ENCODE peak calls at places on chromosomes 11 and 22, in seven cellular contexts. One of them, this sample, is unnamed.

GRCh38 chr11:3126207-3126865 is 38.8 kb downstream of the OSBPL5 start:
- DNase-seq in NCI-H1105 treated with DMSO at 0.1 percent for 48 hours: no peak
- DNase-seq in tibial artery: no peak
- DNase-seq in stimulated activated CD4-positive, alpha-beta T cell treated with anti-CD3 and anti-CD28 coated beads, Interleukin-15, amount 100 ng/mL, for 24 hours: no peak
- DNase-seq in central memory CD4-positive, alpha-beta T cell: no peak
- DNase-seq in NCI-H446 treated with DMSO at 0.1 percent for 48 hours: no peak
- DNase-seq in NCI-H460: peak
- DNase-seq in this sample: no peak

GRCh38 chr22:26564181-26564580 is 25.8 kb downstream of the TPST2 start:
- DNase-seq in NCI-H1105 treated with DMSO at 0.1 percent for 48 hours: no peak
- DNase-seq in tibial artery: no peak
- DNase-seq in stimulated activated CD4-positive, alpha-beta T cell treated with anti-CD3 and anti-CD28 coated beads, Interleukin-15, amount 100 ng/mL, for 24 hours: no peak
- DNase-seq in central memory CD4-positive, alpha-beta T cell: no peak
- DNase-seq in NCI-H446 treated with DMSO at 0.1 percent for 48 hours: no peak
- DNase-seq in NCI-H460: no peak
- DNase-seq in this sample: no peak

GRCh38 chr22:26002456-26002855 is 166.8 kb upstream of the SEZ6L start:
- DNase-seq in NCI-H1105 treated with DMSO at 0.1 percent for 48 hours: no peak
- DNase-seq in tibial artery: no peak
- DNase-seq in stimulated activated CD4-positive, alpha-beta T cell treated with anti-CD3 and anti-CD28 coated beads, Interleukin-15, amount 100 ng/mL, for 24 hours: no peak
- DNase-seq in central memory CD4-positive, alpha-beta T cell: no peak
- DNase-seq in NCI-H446 treated with DMSO at 0.1 percent for 48 hours: no peak
- DNase-seq in NCI-H460: no peak
- DNase-seq in this sample: no peak

GRCh38 chr22:49753961-49754673 is 73.6 kb downstream of the BRD1 start:
- DNase-seq in NCI-H1105 treated with DMSO at 0.1 percent for 48 hours: peak
- DNase-seq in tibial artery: no peak
- DNase-seq in stimulated activated CD4-positive, alpha-beta T cell treated with anti-CD3 and anti-CD28 coated beads, Interleukin-15, amount 100 ng/mL, for 24 hours: no peak
- DNase-seq in central memory CD4-positive, alpha-beta T cell: no peak
- DNase-seq in NCI-H446 treated with DMSO at 0.1 percent for 48 hours: no peak
- DNase-seq in NCI-H460: no peak
- DNase-seq in this sample: no peak

GRCh38 chr11:29260939-29261705 is 755.7 kb downstream of the KCNA4 start:
- DNase-seq in NCI-H1105 treated with DMSO at 0.1 percent for 48 hours: no peak
- DNase-seq in tibial artery: no peak
- DNase-seq in stimulated activated CD4-positive, alpha-beta T cell treated with anti-CD3 and anti-CD28 coated beads, Interleukin-15, amount 100 ng/mL, for 24 hours: no peak
- DNase-seq in central memory CD4-positive, alpha-beta T cell: no peak
- DNase-seq in NCI-H446 treated with DMSO at 0.1 percent for 48 hours: no peak
- DNase-seq in NCI-H460: peak
- DNase-seq in this sample: no peak

GRCh38 chr11:66862559-66863037 is 5.7 kb downstream of the LRFN4 start:
- DNase-seq in NCI-H1105 treated with DMSO at 0.1 percent for 48 hours: no peak
- DNase-seq in tibial artery: no peak
- DNase-seq in stimulated activated CD4-positive, alpha-beta T cell treated with anti-CD3 and anti-CD28 coated beads, Interleukin-15, amount 100 ng/mL, for 24 hours: no peak
- DNase-seq in central memory CD4-positive, alpha-beta T cell: no peak
- DNase-seq in NCI-H446 treated with DMSO at 0.1 percent for 48 hours: no peak
- DNase-seq in NCI-H460: no peak
- DNase-seq in this sample: no peak

GRCh38 chr11:64444838-64445441 is 86.0 kb downstream of the RPS6KA4 start:
- DNase-seq in NCI-H1105 treated with DMSO at 0.1 percent for 48 hours: peak
- DNase-seq in tibial artery: no peak
- DNase-seq in stimulated activated CD4-positive, alpha-beta T cell treated with anti-CD3 and anti-CD28 coated beads, Interleukin-15, amount 100 ng/mL, for 24 hours: peak
- DNase-seq in central memory CD4-positive, alpha-beta T cell: no peak
- DNase-seq in NCI-H446 treated with DMSO at 0.1 percent for 48 hours: peak
- DNase-seq in NCI-H460: no peak
- DNase-seq in this sample: no peak

GRCh38 chr11:76658231-76658630 is 12.3 kb downstream of the LRRC32 start:
- DNase-seq in NCI-H1105 treated with DMSO at 0.1 percent for 48 hours: no peak
- DNase-seq in tibial artery: peak
- DNase-seq in stimulated activated CD4-positive, alpha-beta T cell treated with anti-CD3 and anti-CD28 coated beads, Interleukin-15, amount 100 ng/mL, for 24 hours: no peak
- DNase-seq in central memory CD4-positive, alpha-beta T cell: no peak
- DNase-seq in NCI-H446 treated with DMSO at 0.1 percent for 48 hours: no peak
- DNase-seq in NCI-H460: no peak
- DNase-seq in this sample: no peak

GRCh38 chr11:10597877-10598341 is 29.4 kb upstream of the LYVE1 start:
- DNase-seq in NCI-H1105 treated with DMSO at 0.1 percent for 48 hours: no peak
- DNase-seq in tibial artery: no peak
- DNase-seq in stimulated activated CD4-positive, alpha-beta T cell treated with anti-CD3 and anti-CD28 coated beads, Interleukin-15, amount 100 ng/mL, for 24 hours: no peak
- DNase-seq in central memory CD4-positive, alpha-beta T cell: no peak
- DNase-seq in NCI-H446 treated with DMSO at 0.1 percent for 48 hours: no peak
- DNase-seq in NCI-H460: no peak
- DNase-seq in this sample: no peak

GRCh38 chr11:1557904-1558831 is 13.9 kb downstream of the DUSP8 start:
- DNase-seq in NCI-H1105 treated with DMSO at 0.1 percent for 48 hours: no peak
- DNase-seq in tibial artery: peak
- DNase-seq in stimulated activated CD4-positive, alpha-beta T cell treated with anti-CD3 and anti-CD28 coated beads, Interleukin-15, amount 100 ng/mL, for 24 hours: no peak
- DNase-seq in central memory CD4-positive, alpha-beta T cell: no peak
- DNase-seq in NCI-H446 treated with DMSO at 0.1 percent for 48 hours: peak
- DNase-seq in NCI-H460: no peak
- DNase-seq in this sample: no peak

GRCh38 chr22:31818481-31819392 is 64.9 kb downstream of the DEPDC5 start:
- DNase-seq in NCI-H1105 treated with DMSO at 0.1 percent for 48 hours: no peak
- DNase-seq in tibial artery: no peak
- DNase-seq in stimulated activated CD4-positive, alpha-beta T cell treated with anti-CD3 and anti-CD28 coated beads, Interleukin-15, amount 100 ng/mL, for 24 hours: peak
- DNase-seq in central memory CD4-positive, alpha-beta T cell: no peak
- DNase-seq in NCI-H446 treated with DMSO at 0.1 percent for 48 hours: no peak
- DNase-seq in NCI-H460: no peak
- DNase-seq in this sample: no peak

GRCh38 chr11:116217006-116217405 is 555.8 kb downstream of the BUD13 start:
- DNase-seq in NCI-H1105 treated with DMSO at 0.1 percent for 48 hours: peak
- DNase-seq in tibial artery: no peak
- DNase-seq in stimulated activated CD4-positive, alpha-beta T cell treated with anti-CD3 and anti-CD28 coated beads, Interleukin-15, amount 100 ng/mL, for 24 hours: peak
- DNase-seq in central memory CD4-positive, alpha-beta T cell: no peak
- DNase-seq in NCI-H446 treated with DMSO at 0.1 percent for 48 hours: peak
- DNase-seq in NCI-H460: no peak
- DNase-seq in this sample: peak

GRCh38 chr22:31637938-31638618 is 23.9 kb downstream of the PISD start:
- DNase-seq in NCI-H1105 treated with DMSO at 0.1 percent for 48 hours: no peak
- DNase-seq in tibial artery: peak
- DNase-seq in stimulated activated CD4-positive, alpha-beta T cell treated with anti-CD3 and anti-CD28 coated beads, Interleukin-15, amount 100 ng/mL, for 24 hours: peak
- DNase-seq in central memory CD4-positive, alpha-beta T cell: no peak
- DNase-seq in NCI-H446 treated with DMSO at 0.1 percent for 48 hours: no peak
- DNase-seq in NCI-H460: no peak
- DNase-seq in this sample: no peak

GRCh38 chr22:42939941-42940653 is 74.9 kb downstream of the PACSIN2 start:
- DNase-seq in NCI-H1105 treated with DMSO at 0.1 percent for 48 hours: no peak
- DNase-seq in tibial artery: no peak
- DNase-seq in stimulated activated CD4-positive, alpha-beta T cell treated with anti-CD3 and anti-CD28 coated beads, Interleukin-15, amount 100 ng/mL, for 24 hours: no peak
- DNase-seq in central memory CD4-positive, alpha-beta T cell: no peak
- DNase-seq in NCI-H446 treated with DMSO at 0.1 percent for 48 hours: no peak
- DNase-seq in NCI-H460: peak
- DNase-seq in this sample: no peak

GRCh38 chr22:39427751-39428596 is 28.4 kb downstream of the TAB1 start:
- DNase-seq in NCI-H1105 treated with DMSO at 0.1 percent for 48 hours: no peak
- DNase-seq in tibial artery: no peak
- DNase-seq in stimulated activated CD4-positive, alpha-beta T cell treated with anti-CD3 and anti-CD28 coated beads, Interleukin-15, amount 100 ng/mL, for 24 hours: no peak
- DNase-seq in central memory CD4-positive, alpha-beta T cell: no peak
- DNase-seq in NCI-H446 treated with DMSO at 0.1 percent for 48 hours: no peak
- DNase-seq in NCI-H460: no peak
- DNase-seq in this sample: no peak

GRCh38 chr11:12690663-12691062 is 16.4 kb downstream of the TEAD1 start:
- DNase-seq in NCI-H1105 treated with DMSO at 0.1 percent for 48 hours: no peak
- DNase-seq in tibial artery: no peak
- DNase-seq in stimulated activated CD4-positive, alpha-beta T cell treated with anti-CD3 and anti-CD28 coated beads, Interleukin-15, amount 100 ng/mL, for 24 hours: no peak
- DNase-seq in central memory CD4-positive, alpha-beta T cell: no peak
- DNase-seq in NCI-H446 treated with DMSO at 0.1 percent for 48 hours: no peak
- DNase-seq in NCI-H460: no peak
- DNase-seq in this sample: no peak

GRCh38 chr22:24437820-24438328 is 10.5 kb downstream of the ADORA2A start:
- DNase-seq in NCI-H1105 treated with DMSO at 0.1 percent for 48 hours: no peak
- DNase-seq in tibial artery: no peak
- DNase-seq in stimulated activated CD4-positive, alpha-beta T cell treated with anti-CD3 and anti-CD28 coated beads, Interleukin-15, amount 100 ng/mL, for 24 hours: no peak
- DNase-seq in central memory CD4-positive, alpha-beta T cell: no peak
- DNase-seq in NCI-H446 treated with DMSO at 0.1 percent for 48 hours: no peak
- DNase-seq in NCI-H460: no peak
- DNase-seq in this sample: peak

GRCh38 chr11:2440646-2441045 is 3.7 kb downstream of the TRPM5 start:
- DNase-seq in NCI-H1105 treated with DMSO at 0.1 percent for 48 hours: no peak
- DNase-seq in tibial artery: no peak
- DNase-seq in stimulated activated CD4-positive, alpha-beta T cell treated with anti-CD3 and anti-CD28 coated beads, Interleukin-15, amount 100 ng/mL, for 24 hours: no peak
- DNase-seq in central memory CD4-positive, alpha-beta T cell: no peak
- DNase-seq in NCI-H446 treated with DMSO at 0.1 percent for 48 hours: no peak
- DNase-seq in NCI-H460: no peak
- DNase-seq in this sample: no peak

GRCh38 chr22:34847072-34847471 is 218.9 kb upstream of the ISX start:
- DNase-seq in NCI-H1105 treated with DMSO at 0.1 percent for 48 hours: no peak
- DNase-seq in tibial artery: no peak
- DNase-seq in stimulated activated CD4-positive, alpha-beta T cell treated with anti-CD3 and anti-CD28 coated beads, Interleukin-15, amount 100 ng/mL, for 24 hours: no peak
- DNase-seq in central memory CD4-positive, alpha-beta T cell: no peak
- DNase-seq in NCI-H446 treated with DMSO at 0.1 percent for 48 hours: no peak
- DNase-seq in NCI-H460: no peak
- DNase-seq in this sample: no peak

GRCh38 chr11:17250561-17251350 is 25.8 kb upstream of the NUCB2 start:
- DNase-seq in NCI-H1105 treated with DMSO at 0.1 percent for 48 hours: no peak
- DNase-seq in tibial artery: no peak
- DNase-seq in stimulated activated CD4-positive, alpha-beta T cell treated with anti-CD3 and anti-CD28 coated beads, Interleukin-15, amount 100 ng/mL, for 24 hours: no peak
- DNase-seq in central memory CD4-positive, alpha-beta T cell: no peak
- DNase-seq in NCI-H446 treated with DMSO at 0.1 percent for 48 hours: no peak
- DNase-seq in NCI-H460: no peak
- DNase-seq in this sample: no peak

GRCh38 chr22:45262931-45263789 is 21.6 kb upstream of the UPK3A start:
- DNase-seq in NCI-H1105 treated with DMSO at 0.1 percent for 48 hours: no peak
- DNase-seq in tibial artery: peak
- DNase-seq in stimulated activated CD4-positive, alpha-beta T cell treated with anti-CD3 and anti-CD28 coated beads, Interleukin-15, amount 100 ng/mL, for 24 hours: no peak
- DNase-seq in central memory CD4-positive, alpha-beta T cell: no peak
- DNase-seq in NCI-H446 treated with DMSO at 0.1 percent for 48 hours: no peak
- DNase-seq in NCI-H460: no peak
- DNase-seq in this sample: no peak

GRCh38 chr11:66008095-66008467 is 3.7 kb upstream of the CST6 start:
- DNase-seq in NCI-H1105 treated with DMSO at 0.1 percent for 48 hours: no peak
- DNase-seq in tibial artery: no peak
- DNase-seq in stimulated activated CD4-positive, alpha-beta T cell treated with anti-CD3 and anti-CD28 coated beads, Interleukin-15, amount 100 ng/mL, for 24 hours: no peak
- DNase-seq in central memory CD4-positive, alpha-beta T cell: no peak
- DNase-seq in NCI-H446 treated with DMSO at 0.1 percent for 48 hours: no peak
- DNase-seq in NCI-H460: no peak
- DNase-seq in this sample: no peak

GRCh38 chr11:130141561-130142341 is 17.8 kb upstream of the ST14 start:
- DNase-seq in NCI-H1105 treated with DMSO at 0.1 percent for 48 hours: no peak
- DNase-seq in tibial artery: no peak
- DNase-seq in stimulated activated CD4-positive, alpha-beta T cell treated with anti-CD3 and anti-CD28 coated beads, Interleukin-15, amount 100 ng/mL, for 24 hours: no peak
- DNase-seq in central memory CD4-positive, alpha-beta T cell: no peak
- DNase-seq in NCI-H446 treated with DMSO at 0.1 percent for 48 hours: no peak
- DNase-seq in NCI-H460: no peak
- DNase-seq in this sample: no peak

GRCh38 chr22:33034753-33035152 is 23.4 kb downstream of the SYN3 start:
- DNase-seq in NCI-H1105 treated with DMSO at 0.1 percent for 48 hours: no peak
- DNase-seq in tibial artery: no peak
- DNase-seq in stimulated activated CD4-positive, alpha-beta T cell treated with anti-CD3 and anti-CD28 coated beads, Interleukin-15, amount 100 ng/mL, for 24 hours: no peak
- DNase-seq in central memory CD4-positive, alpha-beta T cell: no peak
- DNase-seq in NCI-H446 treated with DMSO at 0.1 percent for 48 hours: no peak
- DNase-seq in NCI-H460: no peak
- DNase-seq in this sample: no peak

GRCh38 chr11:10314199-10315072 is 9.6 kb downstream of the ADM start:
- DNase-seq in NCI-H1105 treated with DMSO at 0.1 percent for 48 hours: no peak
- DNase-seq in tibial artery: no peak
- DNase-seq in stimulated activated CD4-positive, alpha-beta T cell treated with anti-CD3 and anti-CD28 coated beads, Interleukin-15, amount 100 ng/mL, for 24 hours: no peak
- DNase-seq in central memory CD4-positive, alpha-beta T cell: no peak
- DNase-seq in NCI-H446 treated with DMSO at 0.1 percent for 48 hours: no peak
- DNase-seq in NCI-H460: peak
- DNase-seq in this sample: peak

GRCh38 chr11:69122642-69123431 is 32.9 kb upstream of the SMIM38 start:
- DNase-seq in NCI-H1105 treated with DMSO at 0.1 percent for 48 hours: no peak
- DNase-seq in tibial artery: peak
- DNase-seq in stimulated activated CD4-positive, alpha-beta T cell treated with anti-CD3 and anti-CD28 coated beads, Interleukin-15, amount 100 ng/mL, for 24 hours: peak
- DNase-seq in central memory CD4-positive, alpha-beta T cell: peak
- DNase-seq in NCI-H446 treated with DMSO at 0.1 percent for 48 hours: no peak
- DNase-seq in NCI-H460: peak
- DNase-seq in this sample: peak

GRCh38 chr11:107744736-107745135 is 32.9 kb upstream of the SLN start:
- DNase-seq in NCI-H1105 treated with DMSO at 0.1 percent for 48 hours: no peak
- DNase-seq in tibial artery: no peak
- DNase-seq in stimulated activated CD4-positive, alpha-beta T cell treated with anti-CD3 and anti-CD28 coated beads, Interleukin-15, amount 100 ng/mL, for 24 hours: no peak
- DNase-seq in central memory CD4-positive, alpha-beta T cell: no peak
- DNase-seq in NCI-H446 treated with DMSO at 0.1 percent for 48 hours: no peak
- DNase-seq in NCI-H460: no peak
- DNase-seq in this sample: no peak

GRCh38 chr22:28910575-28911278 is 27.4 kb downstream of the ZNRF3 start:
- DNase-seq in NCI-H1105 treated with DMSO at 0.1 percent for 48 hours: no peak
- DNase-seq in tibial artery: no peak
- DNase-seq in stimulated activated CD4-positive, alpha-beta T cell treated with anti-CD3 and anti-CD28 coated beads, Interleukin-15, amount 100 ng/mL, for 24 hours: no peak
- DNase-seq in central memory CD4-positive, alpha-beta T cell: no peak
- DNase-seq in NCI-H446 treated with DMSO at 0.1 percent for 48 hours: no peak
- DNase-seq in NCI-H460: no peak
- DNase-seq in this sample: no peak

GRCh38 chr11:69292221-69292648 is 1.7 kb upstream of the MYEOV start:
- DNase-seq in NCI-H1105 treated with DMSO at 0.1 percent for 48 hours: no peak
- DNase-seq in tibial artery: no peak
- DNase-seq in stimulated activated CD4-positive, alpha-beta T cell treated with anti-CD3 and anti-CD28 coated beads, Interleukin-15, amount 100 ng/mL, for 24 hours: peak
- DNase-seq in central memory CD4-positive, alpha-beta T cell: peak
- DNase-seq in NCI-H446 treated with DMSO at 0.1 percent for 48 hours: no peak
- DNase-seq in NCI-H460: no peak
- DNase-seq in this sample: peak

This sample was measured in activated CD4-positive, alpha-beta T cell treated with anti-CD3 and anti-CD28 coated beads, Interleukin-2, amount 10 ng/mL, durations not matched to agents 7 days and 5 days.